ENCODE peak calls at places on chromosomes 6 and 20, in ten cellular contexts. E is IMR-90; W is erythroblast; J is NCI-H524; X is myocyte; F is naive thymus-derived CD8-positive, alpha-beta T cell; R is DMS79; B is C1 segment of cervical spinal cord; T is RPMI8226; V is colonic mucosa. M is an unnamed sample.

GRCh38 chr6:151160869-151161268 is 78.9 kb upstream of the AKAP12 start:
- DNase-seq in F (no peak), R (peak; percentile 83), J (no peak), W (no peak), E (no peak), X (peak; percentile 75), B (no peak), T (peak; percentile 8), V (no peak), M (no peak)

GRCh38 chr6:22470454-22471368 is 98.7 kb upstream of the HDGFL1 start:
- DNase-seq in X (peak; percentile 52), W (no peak), F (no peak), E (peak; percentile 51), R (peak; percentile 10), T (no peak), J (no peak), B (no peak), V (peak; percentile 63), M (no peak)

GRCh38 chr20:45405566-45406259 is 2.4 kb upstream of the DBNDD2 start:
- DNase-seq in B (no peak), T (no peak), X (no peak), R (no peak), E (no peak), J (no peak), W (no peak), F (no peak), V (peak; percentile 61), M (peak; percentile 34)

GRCh38 chr6:90097357-90097756 is 199.3 kb downstream of the BACH2 start:
- DNase-seq in T (no peak), V (no peak), R (no peak), B (no peak), X (no peak), J (no peak), E (no peak), F (no peak), W (no peak), M (no peak)

GRCh38 chr6:34318492-34319470 is 70.0 kb upstream of the SMIM29 start:
- DNase-seq in V (no peak), J (no peak), X (peak; percentile 9), T (peak; percentile 42), F (no peak), E (no peak), B (no peak), R (no peak), W (peak; percentile 40), M (no peak)

GRCh38 chr6:122098091-122098769 is 301.2 kb upstream of the HSF2 start:
- DNase-seq in X (no peak), B (no peak), E (no peak), T (no peak), F (no peak), V (no peak), W (no peak), J (no peak), R (no peak), M (no peak)

GRCh38 chr6:77339926-77340325 is 123.4 kb downstream of the HTR1B start:
- DNase-seq in F (no peak), W (peak; percentile 14), X (no peak), B (no peak), V (no peak), R (no peak), J (no peak), E (no peak), T (no peak), M (no peak)

GRCh38 chr20:34311118-34312023 is 8.2 kb upstream of the AHCY start:
- DNase-seq in J (peak; percentile 56), W (no peak), B (no peak), V (peak; percentile 95), R (no peak), X (no peak), T (no peak), E (no peak), F (no peak), M (no peak)

GRCh38 chr6:87357479-87358196 is 13.0 kb downstream of the C6orf163 start:
- DNase-seq in J (no peak), R (no peak), X (no peak), T (no peak), W (no peak), E (no peak), B (no peak), V (no peak), F (no peak), M (no peak)

GRCh38 chr6:154164397-154164796 is 125.4 kb downstream of the OPRM1 start:
- DNase-seq in E (peak; percentile 78), B (peak; percentile 26), J (no peak), V (peak; percentile 28), W (no peak), R (no peak), T (peak; percentile 78), X (no peak), F (peak; percentile 5), M (no peak)

GRCh38 chr6:7505196-7505699 is 36.2 kb upstream of the DSP start:
- DNase-seq in X (peak; percentile 51), R (peak; percentile 66), J (peak; percentile 9), F (no peak), T (peak; percentile 96), B (no peak), V (peak; percentile 85), E (peak; percentile 85), W (no peak), M (peak; percentile 16)

GRCh38 chr20:56625837-56626236 is 3.3 kb upstream of the TFAP2C start:
- DNase-seq in F (no peak), W (no peak), R (no peak), B (no peak), X (no peak), T (no peak), V (no peak), E (no peak), J (no peak), M (no peak)